ENCODE peak calls at places on chromosomes 12 and 14, in four cellular contexts. H is endothelial cell of umbilical vein, P is K562, Y is sigmoid colon. T is an unnamed sample.

GRCh38 chr14:65949711-65950516 is 536.3 kb upstream of the CCDC196 start:
- DNase-seq in Y (peak; percentile 72), P (peak; percentile 38), H (no peak), T (no peak)

GRCh38 chr14:76373456-76373855 is 2.5 kb upstream of the ESRRB start:
- DNase-seq in Y (no peak), H (no peak), P (no peak), T (no peak)

GRCh38 chr14:78848234-78848820 is 678.2 kb downstream of the NRXN3 start:
- DNase-seq in Y (no peak), H (peak; percentile 35), P (peak; percentile 19), T (no peak)

GRCh38 chr14:64966976-64967375 is 5.2 kb downstream of the RAB15 start:
- DNase-seq in P (no peak), H (no peak), Y (no peak), T (no peak)

GRCh38 chr12:9064815-9065606 is 50.7 kb downstream of the A2M start:
- DNase-seq in Y (peak; percentile 89), P (no peak), H (peak; percentile 52), T (peak; percentile 80)

GRCh38 chr14:103128631-103129300 is 5.5 kb downstream of the TNFAIP2 start:
- DNase-seq in H (no peak), Y (no peak), P (no peak), T (peak; percentile 72)

GRCh38 chr12:10069099-10069498 is 29.7 kb downstream of the CLEC1A start:
- DNase-seq in Y (no peak), P (no peak), H (peak; percentile 94), T (no peak)

GRCh38 chr14:102049258-102050025 is 37.4 kb downstream of the HSP90AA1 start:
- DNase-seq in H (no peak), P (no peak), Y (no peak), T (peak; percentile 60)

GRCh38 chr14:29217813-29218450 is 451.3 kb downstream of the FOXG1 start:
- DNase-seq in Y (no peak), H (no peak), P (no peak), T (no peak)

GRCh38 chr12:7079826-7080125 is 12.5 kb downstream of the C1R start:
- DNase-seq in P (no peak), H (no peak), Y (no peak), T (no peak)

GRCh38 chr12:130880411-130880885 is 8.6 kb downstream of the RAN start:
- DNase-seq in H (no peak), Y (peak; percentile 24), P (no peak), T (no peak)

GRCh38 chr12:89273525-89273924 is 78.8 kb downstream of the DUSP6 start:
- DNase-seq in Y (no peak), H (no peak), P (no peak), T (no peak)

GRCh38 chr14:90445011-90445410 is 48.2 kb downstream of the CALM1 start:
- DNase-seq in Y (no peak), P (peak; percentile 17), H (no peak), T (peak; percentile 23)

GRCh38 chr12:97561321-97562230 is 99.0 kb downstream of the RMST start:
- DNase-seq in Y (no peak), P (no peak), H (no peak), T (no peak)

GRCh38 chr12:101963703-101964102 is 86.3 kb downstream of the DRAM1 start:
- DNase-seq in P (no peak), H (no peak), Y (no peak), T (no peak)

GRCh38 chr12:28023156-28023887 is 50.8 kb upstream of the PTHLH start:
- DNase-seq in P (no peak), H (peak; percentile 74), Y (no peak), T (no peak)

GRCh38 chr14:93007225-93007997 is 84.5 kb downstream of the CHGA start:
- DNase-seq in H (no peak), P (no peak), Y (peak; percentile 86), T (no peak)

GRCh38 chr14:91545946-91546716 is 36.0 kb upstream of the PPP4R3A start:
- DNase-seq in Y (no peak), H (no peak), P (no peak), T (no peak)

GRCh38 chr12:95966287-95966870 is 23.2 kb downstream of the AMDHD1 start:
- DNase-seq in P (no peak), H (no peak), Y (no peak), T (no peak)

GRCh38 chr12:76449993-76450392 is 101.8 kb upstream of the BBS10 start:
- DNase-seq in Y (no peak), P (no peak), H (no peak), T (no peak)

GRCh38 chr12:110245278-110245868 is 35.7 kb upstream of the ATP2A2 start:
- DNase-seq in Y (no peak), H (peak; percentile 20), P (no peak), T (peak; percentile 79)

GRCh38 chr14:103138483-103139370 is 15.5 kb downstream of the TNFAIP2 start:
- DNase-seq in P (no peak), Y (no peak), H (no peak), T (no peak)

GRCh38 chr14:50812856-50813543 is 18.0 kb downstream of the NIN start:
- DNase-seq in H (no peak), Y (no peak), P (no peak), T (no peak)

DNA sequence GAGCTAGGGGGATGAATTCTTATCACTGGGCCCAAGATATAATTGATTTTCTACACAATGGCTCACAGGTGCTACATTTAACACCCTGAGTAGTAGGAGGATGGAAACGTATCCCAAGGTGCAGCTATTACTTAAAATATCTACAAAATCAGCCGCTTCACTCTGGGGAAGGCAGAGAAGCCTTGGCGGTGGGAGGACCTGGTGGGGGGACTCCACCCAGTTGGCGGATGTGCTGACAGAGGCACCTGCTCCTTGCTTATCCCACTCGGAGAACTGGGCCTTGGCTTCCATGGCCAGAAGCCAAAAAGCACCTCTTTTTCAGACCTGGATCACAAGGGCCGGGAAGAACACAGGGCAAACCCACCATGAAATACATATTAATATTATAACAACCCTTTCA is 106.3 kb downstream of the OTX2 start:
- DNase-seq in H (no peak), Y (no peak), P (no peak), T (no peak)
- TF ChIP-seq POLR2AphosphoS5 in H (no peak), Y (no peak), P (no peak), T (no peak)

DNA sequence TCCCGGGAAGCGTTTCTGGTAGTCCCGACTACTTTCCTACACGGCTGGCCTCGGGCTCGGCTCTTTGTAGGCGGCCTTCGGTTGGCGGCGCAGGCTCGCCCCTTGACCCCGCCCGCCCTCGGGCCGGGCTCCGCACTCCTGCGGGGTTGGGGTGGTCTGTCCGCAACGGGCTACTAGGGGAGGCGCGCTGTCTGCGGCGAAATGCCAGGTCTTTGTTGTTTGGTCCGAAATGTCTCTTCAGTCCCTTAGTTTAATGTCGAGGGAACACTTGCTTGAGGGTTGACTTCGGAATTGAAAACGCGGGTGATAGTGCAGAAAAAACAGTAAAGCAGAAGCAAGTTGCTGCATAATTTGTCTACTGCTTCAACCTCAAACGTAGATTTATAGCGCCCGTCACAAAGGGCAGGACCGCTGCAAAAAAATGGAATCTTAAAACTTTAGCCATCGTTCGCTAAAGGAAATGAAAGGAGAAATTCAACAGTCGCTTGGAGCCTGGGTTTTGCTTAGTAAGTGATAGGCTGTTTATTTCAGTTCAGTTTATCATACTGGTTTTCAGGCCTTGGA is 376 bp downstream of the JKAMP start:
- DNase-seq in H (no peak), Y (no peak), P (no peak), T (no peak)
- TF ChIP-seq POLR2AphosphoS5 in H (no peak), Y (no peak), P (no peak), T (no peak)

DNA sequence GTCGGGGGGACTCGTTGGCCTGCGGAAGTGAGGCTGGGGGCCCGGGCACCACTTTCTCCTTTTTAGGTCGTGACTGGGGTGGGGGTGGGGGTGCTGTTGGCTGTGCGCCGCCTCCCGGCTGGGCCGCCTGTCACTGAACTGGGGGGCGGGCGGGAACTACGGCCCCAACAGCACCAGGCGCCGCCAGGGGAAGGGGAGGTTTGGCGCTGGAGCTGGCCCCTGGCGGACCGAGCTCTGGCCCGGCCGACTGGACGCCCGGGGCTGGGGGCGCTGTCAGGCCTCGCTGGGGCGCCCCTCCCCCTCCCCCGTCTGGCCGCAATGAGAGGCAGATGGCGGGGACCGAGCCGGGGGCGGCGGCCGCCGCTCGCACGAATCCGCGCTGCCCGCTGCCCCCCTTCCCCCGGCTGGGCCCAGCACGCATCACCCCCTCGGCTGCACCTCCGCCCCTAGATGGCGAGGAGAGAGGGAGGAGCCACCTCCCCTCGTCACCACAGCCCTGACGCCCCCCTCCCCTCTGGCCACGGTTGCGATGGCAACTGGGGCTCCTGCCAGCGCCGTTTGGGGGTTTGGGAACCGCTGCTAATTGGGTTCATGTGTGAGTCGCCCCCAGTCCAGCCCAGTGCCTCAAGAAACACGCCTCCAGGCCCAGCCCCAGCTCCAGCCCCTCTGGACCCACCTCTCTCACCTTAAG is 723 bp downstream of the NFATC4 start:
- DNase-seq in H (peak; percentile 48), P (peak; percentile 42), Y (peak; percentile 89), T (peak; percentile 76)
- TF ChIP-seq POLR2AphosphoS5 in H (peak; percentile 29), P (no peak), Y (peak; percentile 32), T (no peak)

DNA sequence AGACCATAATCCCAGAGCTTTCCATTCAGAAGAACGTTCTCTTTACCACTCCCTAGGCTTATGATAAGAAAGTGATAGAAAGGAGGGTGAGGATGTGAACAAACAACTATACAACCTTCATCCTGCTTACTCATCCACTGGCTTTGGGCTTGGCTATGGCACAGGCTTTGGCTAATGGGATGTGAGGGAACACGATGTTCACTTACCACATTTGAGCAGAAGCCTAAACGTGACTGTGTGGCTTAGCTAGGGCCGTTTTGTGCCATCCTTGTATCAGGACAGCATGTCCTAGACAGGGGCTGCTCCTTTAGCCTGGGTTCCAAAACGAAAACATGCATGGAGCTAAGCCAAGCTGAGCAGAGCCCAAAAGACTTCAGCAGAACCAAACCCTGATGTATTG is 118.6 kb upstream of the CCDC175 start:
- DNase-seq in Y (no peak), P (no peak), H (no peak), T (no peak)
- TF ChIP-seq POLR2AphosphoS5 in Y (no peak), P (no peak), H (no peak), T (no peak)

GRCh38 chr12:124739953-124740561 is 123.6 kb downstream of the SCARB1 start:
- DNase-seq in Y (no peak), H (peak; percentile 33), P (peak; percentile 31), T (no peak)

GRCh38 chr12:124741211-124741610 is 122.5 kb downstream of the SCARB1 start:
- DNase-seq in H (no peak), Y (no peak), P (no peak), T (no peak)

GRCh38 chr12:124738636-124739467 is 124.8 kb downstream of the SCARB1 start:
- DNase-seq in Y (no peak), P (no peak), H (peak; percentile 46), T (no peak)

GRCh38 chr12:124742111-124742510 is 121.6 kb downstream of the SCARB1 start:
- DNase-seq in H (peak; percentile 46), Y (peak; percentile 91), P (no peak), T (no peak)

GRCh38 chr12:124740691-124741137 is 123.0 kb downstream of the SCARB1 start:
- DNase-seq in H (peak; percentile 87), P (peak; percentile 28), Y (peak; percentile 83), T (no peak)
- TF ChIP-seq POLR2AphosphoS5 in H (peak; percentile 86), P (no peak), Y (peak; percentile 61), T (no peak)

GRCh38 chr14:23017091-23017490 is 7.1 kb upstream of the C14orf93 start:
- DNase-seq in Y (no peak), H (no peak), P (no peak), T (no peak)
- TF ChIP-seq POLR2AphosphoS5 in Y (no peak), H (no peak), P (no peak), T (no peak)

GRCh38 chr14:39203659-39204606 is 28.9 kb downstream of the PNN start:
- DNase-seq in Y (no peak), P (no peak), H (no peak), T (no peak)
- TF ChIP-seq POLR2AphosphoS5 in Y (no peak), P (no peak), H (no peak), T (no peak)

T was measured in spleen.